ENCODE peak calls at places on chromosomes 5 and 9, in nine cellular contexts. F is GM12865; Y is NCI-H2107; N is CD4-positive, CD25-positive, alpha-beta regulatory T cell; G is astrocyte of the hippocampus; T is stomach; A is Right ventricle myocardium superior; D is HT-29; S is stimulated activated CD4-positive, alpha-beta T cell treated with anti-CD3 and anti-CD28 coated beads, Interleukin-1b, Interleukin-23, amount 100 ng/mL, for 4 hours. X is an unnamed sample.

GRCh38 chr9:137955224-137955570 is 77.6 kb downstream of the CACNA1B start:
- DNase-seq in F (no peak), Y (no peak), N (no peak), G (no peak), T (no peak), A (no peak), D (no peak), S (no peak), X (no peak)

GRCh38 chr5:178298283-178298807 is 65.7 kb upstream of the PHYKPL start:
- DNase-seq in F (no peak), Y (no peak), N (no peak), G (no peak), T (no peak), A (peak; percentile 5), D (no peak), S (no peak), X (no peak)

GRCh38 chr9:106860731-106861584 is 2.0 kb upstream of the ZNF462 start:
- DNase-seq in F (no peak), Y (no peak), N (no peak), G (peak; percentile 74), T (no peak), A (peak; percentile 50), D (no peak), S (no peak), X (no peak)

GRCh38 chr5:172688735-172689572 is 47.9 kb downstream of the NEURL1B start:
- DNase-seq in F (peak; percentile 24), Y (no peak), N (no peak), G (no peak), T (peak; percentile 78), A (peak; percentile 67), D (peak; percentile 85), S (peak; percentile 19), X (no peak)

GRCh38 chr5:107809201-107810034 is 138.7 kb upstream of the EFNA5 start:
- DNase-seq in F (no peak), Y (no peak), N (no peak), G (peak; percentile 53), T (no peak), A (no peak), D (no peak), S (no peak), X (no peak)

GRCh38 chr5:155150012-155150411 is 136.5 kb downstream of the KIF4B start:
- DNase-seq in F (no peak), Y (no peak), N (no peak), G (no peak), T (no peak), A (no peak), D (peak; percentile 9), S (no peak), X (no peak)

GRCh38 chr5:78647411-78647818 is 1.2 kb downstream of the LHFPL2 start:
- DNase-seq in F (peak; percentile 45), Y (no peak), N (no peak), G (peak; percentile 67), T (no peak), A (no peak), D (peak; percentile 66), S (no peak), X (no peak)

GRCh38 chr5:74296685-74297084 is 343.8 kb downstream of the ENC1 start:
- DNase-seq in F (peak; percentile 41), Y (no peak), N (no peak), G (peak; percentile 78), T (no peak), A (peak; percentile 43), D (no peak), S (no peak), X (no peak)

GRCh38 chr9:98105006-98105405 is 14.0 kb downstream of the TRIM14 start:
- DNase-seq in F (no peak), Y (no peak), N (no peak), G (no peak), T (no peak), A (no peak), D (no peak), S (no peak), X (no peak)

GRCh38 chr9:98380065-98380681 is 124.7 kb upstream of the TBC1D2 start:
- DNase-seq in F (peak; percentile 58), Y (no peak), N (no peak), G (peak; percentile 47), T (no peak), A (no peak), D (no peak), S (no peak), X (no peak)

GRCh38 chr5:132046915-132047314 is 13.5 kb upstream of the IL3 start:
- DNase-seq in F (no peak), Y (no peak), N (no peak), G (no peak), T (no peak), A (no peak), D (no peak), S (no peak), X (no peak)

GRCh38 chr5:149904293-149904886 is 40.2 kb downstream of the PDE6A start:
- DNase-seq in F (no peak), Y (no peak), N (no peak), G (no peak), T (no peak), A (no peak), D (no peak), S (no peak), X (no peak)

GRCh38 chr5:73764586-73764985 is 138.6 kb downstream of the ARHGEF28 start:
- DNase-seq in F (no peak), Y (no peak), N (no peak), G (peak; percentile 86), T (no peak), A (no peak), D (peak; percentile 37), S (no peak), X (no peak)

GRCh38 chr9:106111039-106111740 is 416.8 kb downstream of the TMEM38B start:
- DNase-seq in F (no peak), Y (peak; percentile 36), N (no peak), G (no peak), T (no peak), A (no peak), D (no peak), S (no peak), X (no peak)

GRCh38 chr5:83701886-83702285 is 18.8 kb downstream of the HAPLN1 start:
- DNase-seq in F (no peak), Y (no peak), N (no peak), G (no peak), T (no peak), A (no peak), D (no peak), S (no peak), X (no peak)

GRCh38 chr5:80973027-80973426 is 12.9 kb downstream of the RASGRF2 start:
- DNase-seq in F (no peak), Y (no peak), N (no peak), G (no peak), T (no peak), A (no peak), D (no peak), S (no peak), X (no peak)

GRCh38 chr5:386432-387341 is 56.3 kb upstream of the EXOC3 start:
- DNase-seq in F (no peak), Y (no peak), N (no peak), G (no peak), T (no peak), A (peak; percentile 36), D (no peak), S (no peak), X (no peak)

GRCh38 chr9:107020040-107020530 is 157.1 kb downstream of the ZNF462 start:
- DNase-seq in F (peak; percentile 60), Y (peak; percentile 40), N (no peak), G (peak; percentile 95), T (no peak), A (no peak), D (no peak), S (no peak), X (no peak)

GRCh38 chr5:179974946-179975712 is 67.4 kb upstream of the TBC1D9B start:
- DNase-seq in F (peak; percentile 59), Y (no peak), N (peak; percentile 11), G (peak; percentile 39), T (no peak), A (no peak), D (peak; percentile 58), S (no peak), X (peak; percentile 34)

GRCh38 chr5:181190711-181191525 is 14.1 kb downstream of the TRIM7 start:
- DNase-seq in F (peak; percentile 70), Y (no peak), N (peak; percentile 59), G (peak; percentile 69), T (peak; percentile 48), A (peak; percentile 72), D (peak; percentile 55), S (peak; percentile 42), X (no peak)

GRCh38 chr5:88692979-88693932 is 189.7 kb downstream of the MEF2C start:
- DNase-seq in F (peak; percentile 30), Y (no peak), N (no peak), G (peak; percentile 77), T (no peak), A (no peak), D (no peak), S (no peak), X (no peak)

GRCh38 chr9:23941051-23941450 is 115.0 kb upstream of the ELAVL2 start:
- DNase-seq in F (no peak), Y (no peak), N (no peak), G (no peak), T (no peak), A (no peak), D (no peak), S (no peak), X (no peak)

GRCh38 chr5:107310181-107310580 is 360.6 kb downstream of the EFNA5 start:
- DNase-seq in F (no peak), Y (no peak), N (no peak), G (no peak), T (no peak), A (no peak), D (no peak), S (no peak), X (no peak)

GRCh38 chr5:116732591-116732990 is 158.0 kb upstream of the SEMA6A start:
- DNase-seq in F (no peak), Y (no peak), N (no peak), G (no peak), T (no peak), A (no peak), D (no peak), S (no peak), X (no peak)

GRCh38 chr9:127195976-127196825 is 68.4 kb upstream of the GARNL3 start:
- DNase-seq in F (no peak), Y (no peak), N (no peak), G (no peak), T (no peak), A (no peak), D (no peak), S (no peak), X (no peak)

GRCh38 chr5:172721455-172722308 is 49.3 kb downstream of the DUSP1 start:
- DNase-seq in F (no peak), Y (no peak), N (no peak), G (no peak), T (no peak), A (no peak), D (no peak), S (no peak), X (no peak)

GRCh38 chr9:79471577-79472543 is 99.9 kb upstream of the TLE4 start:
- DNase-seq in F (peak; percentile 24), Y (no peak), N (peak; percentile 13), G (peak; percentile 56), T (peak; percentile 56), A (peak; percentile 61), D (peak; percentile 20), S (no peak), X (peak; percentile 72)

GRCh38 chr5:31854625-31855526 is 215.9 kb downstream of the PDZD2 start:
- DNase-seq in F (no peak), Y (no peak), N (no peak), G (peak; percentile 85), T (peak; percentile 50), A (peak; percentile 59), D (no peak), S (no peak), X (peak; percentile 63)

GRCh38 chr5:88729476-88730182 is 153.4 kb downstream of the MEF2C start:
- DNase-seq in F (peak; percentile 89), Y (peak; percentile 4), N (peak; percentile 46), G (peak; percentile 90), T (peak; percentile 57), A (no peak), D (peak; percentile 88), S (peak; percentile 19), X (peak; percentile 78)

GRCh38 chr9:118209343-118209742 is 505.1 kb downstream of the TLR4 start:
- DNase-seq in F (no peak), Y (no peak), N (no peak), G (no peak), T (no peak), A (no peak), D (no peak), S (no peak), X (no peak)

GRCh38 chr5:122908662-122909061 is 63.2 kb downstream of the SNX24 start:
- DNase-seq in F (no peak), Y (no peak), N (no peak), G (no peak), T (no peak), A (no peak), D (no peak), S (no peak), X (no peak)

X was measured in putamen.